ENCODE peak calls at places on chromosomes 3 and 15, in eight cellular contexts. E, F, G, A, J, S, P and V are unnamed samples.

GRCh38 chr15:36356511-36356910 is 222.9 kb upstream of the CDIN1 start:
- DNase-seq in E (no peak), F (no peak), G (no peak), A (no peak), J (no peak), S (no peak), P (peak), V (no peak)

GRCh38 chr3:49164983-49165720 is 979 bp downstream of the CCDC71 start:
- DNase-seq in E (no peak), F (no peak), G (no peak), A (no peak), J (no peak), S (no peak), P (no peak), V (no peak)

GRCh38 chr3:197801801-197802504 is 10.9 kb downstream of the LRCH3 start:
- DNase-seq in E (no peak), F (no peak), G (peak), A (no peak), J (no peak), S (no peak), P (peak), V (no peak)

GRCh38 chr3:157754415-157754814 is 251.2 kb upstream of the VEPH1 start:
- DNase-seq in E (no peak), F (no peak), G (no peak), A (no peak), J (no peak), S (no peak), P (no peak), V (peak)

GRCh38 chr3:185332026-185332735 is 30.8 kb upstream of the MAP3K13 start:
- DNase-seq in E (no peak), F (peak), G (no peak), A (no peak), J (peak), S (peak), P (peak), V (peak)

GRCh38 chr3:62755285-62755684 is 119.9 kb downstream of the CADPS start:
- DNase-seq in E (no peak), F (no peak), G (no peak), A (no peak), J (peak), S (peak), P (no peak), V (no peak)

GRCh38 chr3:101179637-101180036 is 140.7 kb downstream of the IMPG2 start:
- DNase-seq in E (no peak), F (no peak), G (no peak), A (no peak), J (no peak), S (no peak), P (peak), V (no peak)

GRCh38 chr15:70149667-70150404 is 52.1 kb upstream of the TLE3 start:
- DNase-seq in E (no peak), F (no peak), G (no peak), A (no peak), J (no peak), S (peak), P (peak), V (no peak)

GRCh38 chr15:73052679-73053397 is 575 bp downstream of the NEO1 start:
- DNase-seq in E (peak), F (peak), G (peak), A (peak), J (peak), S (peak), P (peak), V (peak)

GRCh38 chr3:112699436-112699978 is 58.6 kb upstream of the CCDC80 start:
- DNase-seq in E (no peak), F (no peak), G (no peak), A (no peak), J (no peak), S (peak), P (peak), V (no peak)

GRCh38 chr3:135083756-135084155 is 288.7 kb downstream of the EPHB1 start:
- DNase-seq in E (no peak), F (no peak), G (no peak), A (no peak), J (peak), S (no peak), P (no peak), V (no peak)

GRCh38 chr3:182609575-182610156 is 183.6 kb upstream of the ATP11B start:
- DNase-seq in E (no peak), F (peak), G (no peak), A (no peak), J (peak), S (peak), P (no peak), V (peak)

GRCh38 chr3:194383276-194383940 is 13.9 kb upstream of the LRRC15 start:
- DNase-seq in E (no peak), F (no peak), G (no peak), A (peak), J (no peak), S (no peak), P (no peak), V (no peak)

GRCh38 chr3:136818191-136818850 is 605 bp upstream of the SLC35G2 start:
- DNase-seq in E (peak), F (no peak), G (no peak), A (peak), J (no peak), S (peak), P (peak), V (peak)

GRCh38 chr3:196631655-196632032 is 7.8 kb upstream of the NRROS start:
- DNase-seq in E (no peak), F (no peak), G (peak), A (no peak), J (no peak), S (peak), P (no peak), V (no peak)

GRCh38 chr15:73600413-73601050 is 32.7 kb downstream of the NPTN start:
- DNase-seq in E (no peak), F (no peak), G (no peak), A (no peak), J (no peak), S (no peak), P (no peak), V (no peak)

GRCh38 chr3:154182322-154182922 is 61.2 kb downstream of the ARHGEF26 start:
- DNase-seq in E (no peak), F (no peak), G (no peak), A (no peak), J (no peak), S (no peak), P (no peak), V (no peak)

GRCh38 chr15:67188551-67189218 is 65.8 kb downstream of the AAGAB start:
- DNase-seq in E (no peak), F (no peak), G (no peak), A (no peak), J (no peak), S (no peak), P (peak), V (no peak)

GRCh38 chr3:147218976-147219375 is 187.4 kb downstream of the ZIC4 start:
- DNase-seq in E (no peak), F (no peak), G (no peak), A (no peak), J (no peak), S (no peak), P (no peak), V (no peak)

GRCh38 chr3:8345396-8345795 is 156.2 kb upstream of the LMCD1 start:
- DNase-seq in E (no peak), F (no peak), G (no peak), A (no peak), J (no peak), S (no peak), P (no peak), V (no peak)

GRCh38 chr3:44338828-44339127 is 212 bp downstream of the TCAIM start:
- DNase-seq in E (no peak), F (no peak), G (no peak), A (no peak), J (no peak), S (no peak), P (no peak), V (no peak)

GRCh38 chr15:83011271-83012037 is at the start of gene C15orf40:
- DNase-seq in E (peak), F (peak), G (peak), A (peak), J (peak), S (peak), P (peak), V (peak)

GRCh38 chr15:60297047-60297446 is 100.7 kb downstream of the ANXA2 start:
- DNase-seq in E (no peak), F (no peak), G (no peak), A (no peak), J (no peak), S (peak), P (no peak), V (no peak)

GRCh38 chr3:59101091-59101738 is 51.4 kb upstream of the CFAP20DC start:
- DNase-seq in E (no peak), F (no peak), G (no peak), A (no peak), J (no peak), S (peak), P (no peak), V (no peak)

GRCh38 chr3:170584585-170585007 is 1.3 kb downstream of the SLC7A14 start:
- DNase-seq in E (peak), F (peak), G (peak), A (peak), J (no peak), S (peak), P (peak), V (no peak)

GRCh38 chr15:29470794-29471193 is 201.2 kb upstream of the NSMCE3 start:
- DNase-seq in E (no peak), F (peak), G (no peak), A (no peak), J (peak), S (no peak), P (no peak), V (no peak)

GRCh38 chr3:98560911-98561310 is 29.1 kb downstream of the GPR15 start:
- DNase-seq in E (no peak), F (no peak), G (no peak), A (no peak), J (no peak), S (no peak), P (no peak), V (no peak)

GRCh38 chr3:98971183-98971681 is 69.7 kb upstream of the DCBLD2 start:
- DNase-seq in E (no peak), F (peak), G (no peak), A (no peak), J (no peak), S (peak), P (peak), V (no peak)

GRCh38 chr15:48581221-48581620 is 64.3 kb downstream of the FBN1 start:
- DNase-seq in E (no peak), F (no peak), G (no peak), A (no peak), J (no peak), S (no peak), P (no peak), V (no peak)

GRCh38 chr15:85831415-85832113 is 36.8 kb upstream of the KLHL25 start:
- DNase-seq in E (peak), F (no peak), G (peak), A (peak), J (no peak), S (no peak), P (peak), V (no peak)

GRCh38 chr3:72951259-72951722 is 45.3 kb upstream of the PPP4R2 start:
- DNase-seq in E (no peak), F (no peak), G (no peak), A (no peak), J (no peak), S (no peak), P (no peak), V (no peak)

GRCh38 chr3:164458986-164459385 is 619.3 kb downstream of the SI start:
- DNase-seq in E (no peak), F (no peak), G (no peak), A (no peak), J (no peak), S (peak), P (peak), V (no peak)

GRCh38 chr15:57495554-57496235 is 96.0 kb upstream of the MYZAP start:
- DNase-seq in E (no peak), F (no peak), G (no peak), A (no peak), J (no peak), S (no peak), P (no peak), V (no peak)